ENCODE peak calls at places on chromosomes 1 and 21, in seven cellular contexts. J, G, N, K, E, X and C are unnamed samples.

GRCh38 chr1:119958223-119958622 is 61.9 kb upstream of the ADAM30 start:
- DNase-seq in J (no peak), X (no peak), N (no peak), G (no peak), K (no peak), E (no peak), C (no peak)

GRCh38 chr21:16086121-16086520 is 356.3 kb downstream of the USP25 start:
- DNase-seq in X (no peak), N (no peak), J (no peak), K (no peak), E (no peak), G (no peak), C (no peak)

GRCh38 chr1:217403321-217403720 is 227.6 kb downstream of the GPATCH2 start:
- DNase-seq in E (no peak), K (no peak), G (no peak), X (no peak), J (no peak), N (no peak), C (no peak)

GRCh38 chr1:244338996-244339692 is 112.6 kb downstream of the ADSS2 start:
- DNase-seq in N (no peak), X (no peak), J (no peak), E (no peak), K (no peak), G (no peak), C (no peak)

GRCh38 chr1:106080608-106081325 is 975.7 kb upstream of the PRMT6 start:
- DNase-seq in J (no peak), E (peak; percentile 39), K (no peak), G (no peak), X (no peak), N (no peak), C (no peak)

GRCh38 chr1:43432171-43432860 is 21.4 kb downstream of the HYI start:
- DNase-seq in G (no peak), N (no peak), E (no peak), J (no peak), K (no peak), X (no peak), C (no peak)

GRCh38 chr1:202762019-202762418 is 46.2 kb downstream of the KDM5B start:
- DNase-seq in X (no peak), N (no peak), K (no peak), J (no peak), G (no peak), E (no peak), C (no peak)

GRCh38 chr21:29192999-29193563 is 62.6 kb downstream of the MAP3K7CL start:
- DNase-seq in E (no peak), K (no peak), N (no peak), J (no peak), X (no peak), G (no peak), C (no peak)

GRCh38 chr1:226736908-226737818 is 1.9 kb downstream of the ITPKB start:
- DNase-seq in X (peak; percentile 70), G (no peak), E (peak; percentile 79), N (peak; percentile 47), J (peak; percentile 40), K (peak; percentile 6), C (peak; percentile 39)

GRCh38 chr1:228463559-228464455 is 23.4 kb upstream of the RNF187 start:
- DNase-seq in N (no peak), G (no peak), X (peak; percentile 86), J (no peak), E (peak; percentile 66), K (no peak), C (peak; percentile 29)

GRCh38 chr1:235843458-235843857 is 23.2 kb downstream of the LYST start:
- DNase-seq in X (no peak), K (peak; percentile 29), G (no peak), N (peak; percentile 38), E (no peak), J (no peak), C (peak; percentile 67)

GRCh38 chr1:66000033-66000637 is 207.4 kb downstream of the PDE4B start:
- DNase-seq in K (no peak), E (no peak), X (no peak), N (no peak), J (no peak), G (no peak), C (no peak)

GRCh38 chr1:34400690-34401089 is 224.0 kb downstream of the C1orf94 start:
- DNase-seq in X (no peak), K (no peak), E (no peak), N (no peak), G (no peak), J (no peak), C (no peak)

GRCh38 chr1:196317535-196318522 is 290.4 kb downstream of the KCNT2 start:
- DNase-seq in K (peak; percentile 35), E (no peak), X (no peak), N (peak; percentile 48), J (no peak), G (no peak), C (peak; percentile 69)

GRCh38 chr1:238485062-238485905 is 594.6 kb upstream of the ZP4 start:
- DNase-seq in N (peak; percentile 79), G (peak; percentile 26), E (no peak), K (peak; percentile 94), J (peak; percentile 22), X (no peak), C (peak; percentile 24)

GRCh38 chr1:20059847-20060246 is 10.1 kb upstream of the PLA2G5 start:
- DNase-seq in E (no peak), K (no peak), J (no peak), N (no peak), G (no peak), X (no peak), C (no peak)

GRCh38 chr1:12456979-12457378 is 161.0 kb downstream of the DHRS3 start:
- DNase-seq in G (no peak), X (no peak), E (no peak), J (no peak), N (peak; percentile 78), K (no peak), C (peak; percentile 69)

GRCh38 chr1:8095584-8095983 is 69.5 kb upstream of the ERRFI1 start:
- DNase-seq in G (no peak), K (no peak), N (no peak), E (no peak), J (no peak), X (no peak), C (no peak)

GRCh38 chr1:201015551-201016091 is 7.9 kb downstream of the KIF21B start:
- DNase-seq in G (no peak), N (no peak), X (no peak), J (no peak), E (no peak), K (no peak), C (no peak)

GRCh38 chr1:67390041-67390887 is 39.9 kb downstream of the SERBP1 start:
- DNase-seq in X (no peak), N (peak; percentile 96), K (peak; percentile 75), G (no peak), J (no peak), E (no peak), C (peak; percentile 64)

GRCh38 chr1:234980657-234981396 is 147.8 kb downstream of the TOMM20 start:
- DNase-seq in K (peak; percentile 96), N (peak; percentile 97), X (peak; percentile 87), J (no peak), E (peak; percentile 91), G (peak; percentile 58), C (peak; percentile 98)

GRCh38 chr1:94541175-94542087 is at the start of gene F3:
- DNase-seq in X (peak; percentile 37), N (peak; percentile 88), J (peak; percentile 94), K (peak; percentile 79), G (peak; percentile 86), E (peak; percentile 93), C (peak; percentile 85)

GRCh38 chr1:78092686-78093085 is 46.9 kb downstream of the GIPC2 start:
- DNase-seq in X (no peak), G (no peak), K (no peak), N (no peak), E (no peak), J (no peak), C (no peak)

GRCh38 chr1:78091886-78092285 is 46.1 kb downstream of the GIPC2 start:
- DNase-seq in X (no peak), N (no peak), E (no peak), J (no peak), K (no peak), G (no peak), C (no peak)

GRCh38 chr1:78091215-78091813 is 45.5 kb downstream of the GIPC2 start:
- DNase-seq in K (no peak), X (no peak), N (no peak), E (no peak), G (no peak), J (no peak), C (no peak)

GRCh38 chr1:78096976-78097375 is 51.2 kb downstream of the GIPC2 start:
- DNase-seq in X (no peak), K (no peak), J (no peak), G (no peak), N (no peak), E (no peak), C (peak; percentile 83)

GRCh38 chr1:78095618-78096416 is 50.1 kb downstream of the GIPC2 start:
- DNase-seq in J (no peak), E (no peak), X (no peak), G (no peak), N (peak; percentile 90), K (peak; percentile 83), C (peak; percentile 76)
- TF ChIP-seq CTCF in J (no peak), E (no peak), X (no peak), G (no peak), N (peak; percentile 2), K (no peak), C (no peak)

GRCh38 chr1:86705633-86705985 is 1.2 kb downstream of the SH3GLB1 start:
- DNase-seq in K (no peak), J (peak; percentile 6), G (no peak), X (no peak), N (no peak), E (no peak), C (peak; percentile 29)
- H3K4me3 ChIP-seq in K (peak overlapping the region; percentile 81), J (peak overlapping the region; percentile 95), G (peak overlapping the region; percentile 98), X (peak overlapping the region; percentile 96), N (peak overlapping the region; percentile 91), E (peak overlapping the region; percentile 93), C (peak overlapping the region; percentile 87)

DNA sequence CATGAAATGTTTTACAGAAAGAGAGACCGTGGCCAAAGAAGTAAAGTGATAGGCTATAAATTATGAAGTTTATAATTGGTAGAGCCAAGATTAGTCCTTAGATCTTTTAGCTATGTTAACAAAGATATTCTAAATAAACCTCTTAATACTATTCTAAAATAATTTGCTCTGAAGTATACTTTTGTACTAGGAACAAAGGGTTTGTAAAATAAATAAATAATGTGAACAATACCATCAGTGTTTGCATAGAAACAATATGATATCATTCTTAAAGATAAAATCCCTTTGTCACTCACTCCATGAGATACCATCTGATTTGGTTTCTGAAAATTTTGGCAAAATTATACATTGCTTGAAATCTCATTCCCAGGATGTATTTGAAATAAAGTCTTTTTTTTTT is 107.6 kb upstream of the UBE2U start:
- DNase-seq in J (no peak), E (no peak), G (no peak), N (no peak), K (no peak), X (no peak), C (no peak)
- TF ChIP-seq CTCF in J (no peak), E (no peak), G (no peak), N (no peak), K (no peak), X (no peak), C (no peak)

GRCh38 chr21:46600305-46600704 is 4.6 kb downstream of the S100B start:
- DNase-seq in K (no peak), X (no peak), J (no peak), N (no peak), G (no peak), E (no peak), C (no peak)
- H3K4me3 ChIP-seq in K (no peak overlapping the region), X (no peak overlapping the region), J (no peak overlapping the region), N (no peak overlapping the region), G (no peak overlapping the region), E (no peak overlapping the region), C (no peak overlapping the region)

GRCh38 chr1:31938184-31938975 is at the start of gene PTP4A2:
- DNase-seq in K (peak; percentile 87), J (peak; percentile 82), E (peak; percentile 97), X (peak; percentile 99), N (peak; percentile 94), G (peak; percentile 84), C (peak; percentile 95)
- TF ChIP-seq CTCF in K (peak; percentile 22), J (peak; percentile 76), E (peak; percentile 73), X (no peak), N (peak; percentile 34), G (peak; percentile 84), C (peak; percentile 3)